ENCODE peak calls at places on chromosome 7, in nine cellular contexts. J, K, N, D, C, H, B, L and W are unnamed samples.

GRCh38 chr7:121530251-121531174 is 134.4 kb upstream of the FAM3C start:
- DNase-seq in L (no peak), H (no peak), J (no peak), B (no peak), N (peak), C (no peak), D (peak), K (no peak), W (peak)

GRCh38 chr7:44386139-44386913 is 60.9 kb upstream of the CAMK2B start:
- DNase-seq in D (no peak), L (no peak), N (no peak), B (peak), C (no peak), K (no peak), H (no peak), J (no peak), W (peak)

GRCh38 chr7:42198974-42199668 is 37.9 kb downstream of the GLI3 start:
- DNase-seq in L (no peak), J (no peak), K (no peak), H (no peak), B (no peak), D (no peak), C (no peak), N (no peak), W (peak)

GRCh38 chr7:131544449-131545425 is 11.7 kb downstream of the PODXL start:
- DNase-seq in H (no peak), K (no peak), D (no peak), L (no peak), J (no peak), N (no peak), C (peak), B (no peak), W (peak)

GRCh38 chr7:2701832-2702593 is 14.0 kb downstream of the AMZ1 start:
- DNase-seq in B (no peak), L (peak), K (peak), H (no peak), C (no peak), J (no peak), D (no peak), N (no peak), W (no peak)

GRCh38 chr7:129443612-129444011 is 9.4 kb downstream of the STRIP2 start:
- DNase-seq in N (no peak), J (no peak), B (no peak), C (no peak), K (peak), D (no peak), H (no peak), L (no peak), W (no peak)

GRCh38 chr7:147474862-147475261 is 1115.7 kb upstream of the C7orf33 start:
- DNase-seq in C (no peak), D (no peak), H (no peak), J (no peak), K (no peak), B (no peak), L (no peak), N (no peak), W (no peak)

GRCh38 chr7:6250364-6250833 is 22.0 kb downstream of the CYTH3 start:
- DNase-seq in N (no peak), C (no peak), L (no peak), J (no peak), B (no peak), H (no peak), K (no peak), D (no peak), W (no peak)

GRCh38 chr7:22853674-22854157 is 31.1 kb upstream of the TOMM7 start:
- DNase-seq in J (no peak), B (no peak), H (no peak), L (no peak), N (no peak), C (no peak), K (no peak), D (no peak), W (no peak)

GRCh38 chr7:24967696-24968095 is 12.3 kb downstream of the OSBPL3 start:
- DNase-seq in N (no peak), H (no peak), C (no peak), B (no peak), L (no peak), D (no peak), K (no peak), J (no peak), W (no peak)

GRCh38 chr7:30751696-30752273 is at the start of gene INMT:
- DNase-seq in J (no peak), K (no peak), H (no peak), L (no peak), D (no peak), C (no peak), N (no peak), B (no peak), W (no peak)

GRCh38 chr7:106138776-106139175 is 26.7 kb upstream of the SYPL1 start:
- DNase-seq in L (no peak), D (no peak), C (no peak), N (no peak), B (no peak), J (no peak), K (no peak), H (no peak), W (no peak)

GRCh38 chr7:134567368-134567767 is 18.5 kb downstream of the AKR1B15 start:
- DNase-seq in D (no peak), N (no peak), K (no peak), L (no peak), H (no peak), C (no peak), J (no peak), B (no peak), W (no peak)

GRCh38 chr7:50838675-50839377 is 56.1 kb upstream of the GRB10 start:
- DNase-seq in B (no peak), N (no peak), H (no peak), D (no peak), K (peak), L (peak), C (no peak), J (no peak), W (peak)

GRCh38 chr7:26590709-26591108 is 273.7 kb downstream of the SKAP2 start:
- DNase-seq in J (no peak), D (no peak), L (no peak), C (no peak), K (no peak), H (no peak), N (no peak), B (no peak), W (no peak)

GRCh38 chr7:66953044-66953427 is 32.0 kb downstream of the TMEM248 start:
- DNase-seq in D (no peak), H (no peak), K (no peak), N (no peak), C (no peak), L (no peak), B (no peak), J (no peak), W (no peak)

GRCh38 chr7:55343002-55343781 is 21.9 kb upstream of the LANCL2 start:
- DNase-seq in K (no peak), H (no peak), J (no peak), N (no peak), L (no peak), C (no peak), D (no peak), B (no peak), W (no peak)

GRCh38 chr7:148540041-148540738 is 50.4 kb upstream of the C7orf33 start:
- DNase-seq in D (no peak), K (no peak), N (no peak), J (no peak), L (no peak), C (no peak), H (no peak), B (no peak), W (peak)

GRCh38 chr7:157394246-157395191 is 57.7 kb downstream of the DNAJB6 start:
- DNase-seq in N (no peak), C (no peak), H (no peak), L (peak), D (no peak), K (no peak), B (no peak), J (no peak), W (peak)

GRCh38 chr7:42137941-42138340 is 99.1 kb downstream of the GLI3 start:
- DNase-seq in K (no peak), C (no peak), D (no peak), N (no peak), L (no peak), B (no peak), H (no peak), J (no peak), W (no peak)

GRCh38 chr7:33916357-33917081 is 11.2 kb downstream of the BMPER start:
- DNase-seq in L (no peak), H (no peak), C (no peak), N (no peak), B (no peak), J (no peak), K (no peak), D (no peak), W (no peak)

GRCh38 chr7:132933076-132933466 is 148.8 kb downstream of the CHCHD3 start:
- DNase-seq in C (no peak), K (no peak), N (no peak), J (no peak), B (no peak), D (no peak), H (no peak), L (no peak), W (peak)

GRCh38 chr7:2261611-2262010 is 19.6 kb downstream of the NUDT1 start:
- DNase-seq in H (no peak), K (no peak), B (no peak), L (no peak), N (no peak), D (no peak), J (no peak), C (no peak), W (no peak)

GRCh38 chr7:155396661-155397060 is 61.3 kb upstream of the EN2 start:
- DNase-seq in K (no peak), J (no peak), C (no peak), N (no peak), D (no peak), H (no peak), B (no peak), L (no peak), W (no peak)

GRCh38 chr7:43454936-43455518 is 127.9 kb upstream of the STK17A start:
- DNase-seq in N (no peak), H (no peak), C (no peak), J (peak), D (no peak), L (no peak), K (no peak), B (no peak), W (peak)

GRCh38 chr7:83467493-83467892 is 181.4 kb downstream of the SEMA3E start:
- DNase-seq in J (no peak), D (no peak), B (no peak), K (no peak), C (no peak), L (no peak), N (no peak), H (no peak), W (no peak)

GRCh38 chr7:18352339-18353255 is 143.0 kb upstream of the HDAC9 start:
- DNase-seq in H (no peak), K (peak), B (no peak), J (peak), C (peak), N (no peak), D (no peak), L (no peak), W (peak)

GRCh38 chr7:24922099-24922773 is 57.7 kb downstream of the OSBPL3 start:
- DNase-seq in N (no peak), C (no peak), D (no peak), B (no peak), K (no peak), H (no peak), L (no peak), J (no peak), W (no peak)

GRCh38 chr7:29968683-29969457 is 20.7 kb downstream of the SCRN1 start:
- DNase-seq in N (no peak), H (no peak), C (no peak), D (no peak), L (no peak), J (no peak), B (peak), K (no peak), W (peak)

GRCh38 chr7:92840309-92840708 is 3.9 kb upstream of the CDK6 start:
- DNase-seq in C (no peak), D (no peak), K (no peak), L (no peak), N (no peak), H (no peak), B (no peak), J (no peak), W (no peak)

GRCh38 chr7:20030915-20031362 is 186.2 kb downstream of the MACC1 start:
- DNase-seq in D (no peak), B (no peak), J (no peak), L (no peak), N (no peak), C (no peak), H (no peak), K (no peak), W (peak)

GRCh38 chr7:55024776-55025175 is 6.0 kb downstream of the EGFR start:
- DNase-seq in K (no peak), L (no peak), H (no peak), J (no peak), C (no peak), N (no peak), D (no peak), B (no peak), W (peak)

GRCh38 chr7:25820432-25821040 is 331.5 kb upstream of the NFE2L3 start:
- DNase-seq in C (peak), D (no peak), J (peak), H (no peak), B (no peak), N (no peak), L (no peak), K (no peak), W (no peak)

GRCh38 chr7:82164813-82165212 is 278.8 kb downstream of the CACNA2D1 start:
- DNase-seq in H (no peak), K (peak), C (no peak), B (no peak), L (no peak), J (peak), D (no peak), N (no peak), W (peak)

GRCh38 chr7:21407806-21408480 is 19.9 kb upstream of the SP4 start:
- DNase-seq in H (no peak), L (no peak), D (no peak), C (no peak), K (no peak), B (no peak), J (no peak), N (no peak), W (no peak)

GRCh38 chr7:144826248-144826647 is 9.6 kb downstream of the TPK1 start:
- DNase-seq in J (no peak), D (no peak), L (no peak), H (no peak), N (no peak), K (no peak), B (no peak), C (no peak), W (peak)

GRCh38 chr7:101410743-101411476 is 48.2 kb downstream of the COL26A1 start:
- DNase-seq in C (peak), D (peak), K (peak), H (peak), B (no peak), J (no peak), L (no peak), N (peak), W (no peak)